ENCODE peak calls at places on chromosomes 16 and 17, in nine cellular contexts. W is AG08395; K is AG04449; B is ACHN; F is aorta; M is NCI-H446 treated with DMSO at 0.1 percent for 48 hours; N is cardiac muscle cell; U is foreskin keratinocyte; C is effector memory CD8-positive, alpha-beta T cell. P is an unnamed sample.

GRCh38 chr17:32445976-32446375 is 1.7 kb downstream of the PSMD11 start:
- DNase-seq in W (no peak), K (no peak), B (peak), F (no peak), M (no peak), N (peak), U (no peak), C (no peak), P (no peak)

GRCh38 chr16:10523025-10523424 is 57.4 kb downstream of the EMP2 start:
- DNase-seq in W (no peak), K (no peak), B (no peak), F (no peak), M (no peak), N (no peak), U (no peak), C (no peak), P (no peak)

GRCh38 chr16:69834817-69835477 is 72.8 kb downstream of the WWP2 start:
- DNase-seq in W (no peak), K (no peak), B (no peak), F (no peak), M (no peak), N (no peak), U (no peak), C (no peak), P (no peak)

GRCh38 chr16:88941933-88942909 is 34.8 kb downstream of the CBFA2T3 start:
- DNase-seq in W (peak), K (no peak), B (peak), F (peak), M (no peak), N (peak), U (no peak), C (peak), P (no peak)

GRCh38 chr16:67395458-67396158 is 2.3 kb upstream of the TPPP3 start:
- DNase-seq in W (no peak), K (no peak), B (no peak), F (no peak), M (no peak), N (no peak), U (no peak), C (no peak), P (no peak)

GRCh38 chr17:19377602-19378415 is 489 bp upstream of the MAPK7 start:
- DNase-seq in W (peak), K (peak), B (peak), F (peak), M (peak), N (peak), U (peak), C (peak), P (peak)

GRCh38 chr17:77445030-77445907 is 304.5 kb downstream of the SEC14L1 start:
- DNase-seq in W (peak), K (no peak), B (no peak), F (peak), M (peak), N (peak), U (no peak), C (peak), P (peak)

GRCh38 chr16:72689851-72690250 is 358.1 kb downstream of the ZFHX3 start:
- DNase-seq in W (peak), K (no peak), B (no peak), F (no peak), M (no peak), N (peak), U (no peak), C (no peak), P (no peak)

GRCh38 chr16:11066231-11066870 is 122.0 kb downstream of the CLEC16A start:
- DNase-seq in W (no peak), K (no peak), B (no peak), F (no peak), M (no peak), N (no peak), U (no peak), C (no peak), P (no peak)

GRCh38 chr16:85570213-85570734 is 42.8 kb upstream of the GSE1 start:
- DNase-seq in W (no peak), K (no peak), B (no peak), F (no peak), M (no peak), N (no peak), U (no peak), C (peak), P (no peak)

GRCh38 chr17:4005296-4006164 is 41.3 kb upstream of the ATP2A3 start:
- DNase-seq in W (no peak), K (no peak), B (no peak), F (no peak), M (no peak), N (no peak), U (no peak), C (no peak), P (no peak)

GRCh38 chr16:5072334-5073278 is 963 bp downstream of the ALG1 start:
- DNase-seq in W (no peak), K (no peak), B (no peak), F (no peak), M (no peak), N (peak), U (no peak), C (no peak), P (no peak)

GRCh38 chr17:31433091-31433790 is 41.8 kb downstream of the RAB11FIP4 start:
- DNase-seq in W (no peak), K (no peak), B (no peak), F (no peak), M (no peak), N (no peak), U (no peak), C (peak), P (no peak)

GRCh38 chr17:48998557-48999440 is 1.6 kb downstream of the IGF2BP1 start:
- DNase-seq in W (no peak), K (no peak), B (no peak), F (no peak), M (no peak), N (peak), U (no peak), C (no peak), P (no peak)